ENCODE peak calls at places on chromosome 4, in five cellular contexts. J, I, Y, O and L are unnamed samples.

GRCh38 chr4:16026155-16026761 is 57.6 kb downstream of the PROM1 start:
- DNase-seq in J (peak; percentile 61), I (peak; percentile 66), Y (peak; percentile 78), O (peak; percentile 69), L (no peak)

GRCh38 chr4:123748806-123749205 is 352.2 kb downstream of the SPRY1 start:
- DNase-seq in J (no peak), I (no peak), Y (no peak), O (no peak), L (no peak)

GRCh38 chr4:5824635-5825034 is 68.3 kb downstream of the CRMP1 start:
- DNase-seq in J (peak; percentile 51), I (peak; percentile 39), Y (peak; percentile 64), O (peak; percentile 59), L (no peak)

GRCh38 chr4:159077702-159078495 is 25.0 kb upstream of the RAPGEF2 start:
- DNase-seq in J (peak; percentile 11), I (peak; percentile 47), Y (peak; percentile 3), O (peak; percentile 12), L (no peak)

GRCh38 chr4:18529482-18529881 is 507.9 kb upstream of the LCORL start:
- DNase-seq in J (no peak), I (no peak), Y (no peak), O (no peak), L (no peak)

GRCh38 chr4:14841801-14842748 is 160.2 kb upstream of the CPEB2 start:
- DNase-seq in J (no peak), I (no peak), Y (peak; percentile 31), O (no peak), L (no peak)

GRCh38 chr4:152206646-152207435 is 329.1 kb downstream of the FBXW7 start:
- DNase-seq in J (no peak), I (no peak), Y (peak; percentile 6), O (no peak), L (no peak)

GRCh38 chr4:185833055-185833598 is 21.1 kb upstream of the SORBS2 start:
- DNase-seq in J (peak; percentile 21), I (peak; percentile 33), Y (peak; percentile 71), O (no peak), L (no peak)

GRCh38 chr4:83361416-83362196 is 27.0 kb upstream of the HPSE start:
- DNase-seq in J (no peak), I (no peak), Y (no peak), O (no peak), L (no peak)

GRCh38 chr4:21290562-21290961 is 590.3 kb downstream of the PACRGL start:
- DNase-seq in J (no peak), I (no peak), Y (no peak), O (no peak), L (no peak)

GRCh38 chr4:93480452-93480851 is 348.1 kb upstream of the ATOH1 start:
- DNase-seq in J (no peak), I (no peak), Y (no peak), O (no peak), L (no peak)

GRCh38 chr4:89410687-89411086 is 103.1 kb upstream of the GPRIN3 start:
- DNase-seq in J (peak; percentile 52), I (peak; percentile 32), Y (peak; percentile 62), O (peak; percentile 39), L (no peak)

GRCh38 chr4:107862658-107863057 is 37.9 kb downstream of the SGMS2 start:
- DNase-seq in J (peak; percentile 63), I (peak; percentile 68), Y (peak; percentile 69), O (peak; percentile 86), L (no peak)

GRCh38 chr4:81214518-81215218 is 354 bp downstream of the PRKG2 start:
- DNase-seq in J (peak; percentile 25), I (peak; percentile 31), Y (peak; percentile 53), O (peak; percentile 27), L (no peak)

GRCh38 chr4:124111922-124112321 is 600.6 kb downstream of the ANKRD50 start:
- DNase-seq in J (peak; percentile 87), I (peak; percentile 89), Y (peak; percentile 94), O (peak; percentile 92), L (peak; percentile 44)

GRCh38 chr4:119744580-119744979 is 116.0 kb upstream of the PDE5A start:
- DNase-seq in J (no peak), I (no peak), Y (no peak), O (no peak), L (no peak)

GRCh38 chr4:10063544-10064300 is 42.4 kb upstream of the SLC2A9 start:
- DNase-seq in J (peak; percentile 70), I (peak; percentile 66), Y (peak; percentile 94), O (peak; percentile 73), L (peak; percentile 5)

GRCh38 chr4:118834070-118834469 is 1.9 kb downstream of the SEC24D start:
- DNase-seq in J (no peak), I (peak; percentile 23), Y (peak; percentile 29), O (no peak), L (no peak)

GRCh38 chr4:158809611-158810486 is 41.0 kb downstream of the FNIP2 start:
- DNase-seq in J (peak; percentile 90), I (peak; percentile 93), Y (peak; percentile 72), O (peak; percentile 87), L (peak; percentile 98)

GRCh38 chr4:102546635-102547034 is 45.5 kb downstream of the NFKB1 start:
- DNase-seq in J (no peak), I (no peak), Y (no peak), O (no peak), L (no peak)

GRCh38 chr4:2451821-2452785 is 16.8 kb upstream of the RNF4 start:
- DNase-seq in J (no peak), I (no peak), Y (no peak), O (no peak), L (no peak)

GRCh38 chr4:82786794-82787193 is 11.8 kb downstream of the SCD5 start:
- DNase-seq in J (no peak), I (no peak), Y (no peak), O (no peak), L (no peak)

GRCh38 chr4:8846046-8846720 is 25.5 kb downstream of the HMX1 start:
- DNase-seq in J (no peak), I (no peak), Y (no peak), O (no peak), L (no peak)

GRCh38 chr4:95124906-95125504 is 367.2 kb downstream of the BMPR1B start:
- DNase-seq in J (peak; percentile 76), I (peak; percentile 81), Y (peak; percentile 83), O (peak; percentile 78), L (no peak)

GRCh38 chr4:7950301-7951092 is 10.8 kb upstream of the AFAP1 start:
- DNase-seq in J (no peak), I (no peak), Y (no peak), O (no peak), L (no peak)

GRCh38 chr4:4761128-4761991 is 98.1 kb upstream of the MSX1 start:
- DNase-seq in J (no peak), I (no peak), Y (peak; percentile 5), O (peak; percentile 4), L (no peak)

DNA sequence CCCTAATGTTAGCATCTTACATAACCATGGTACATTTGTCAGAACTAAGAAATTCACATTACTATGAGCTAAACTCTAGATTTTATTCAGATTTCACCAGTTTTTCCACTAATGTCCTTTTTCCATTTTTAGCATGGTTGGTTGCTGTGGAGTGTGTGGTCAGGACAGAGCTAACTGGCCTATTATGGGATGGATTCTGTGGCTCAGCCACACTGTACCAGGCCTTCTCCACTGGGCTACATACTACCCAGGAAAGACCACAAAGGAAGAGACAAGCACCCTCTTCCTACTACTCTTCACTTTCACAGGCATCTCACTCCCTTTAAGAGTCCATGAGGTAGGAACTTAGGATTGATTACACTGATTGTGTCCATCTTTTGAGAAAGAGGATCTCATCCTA is 67.4 kb downstream of the ZNF827 start:
- DNase-seq in J (no peak), I (peak; percentile 18), Y (no peak), O (no peak), L (no peak)
- H3K4me3 ChIP-seq in J (no peak overlapping the region), I (no peak overlapping the region), Y (no peak overlapping the region), O (no peak overlapping the region), L (no peak overlapping the region)

GRCh38 chr4:37243722-37244582 is 591 bp upstream of the NWD2 start:
- DNase-seq in J (no peak), I (peak; percentile 4), Y (peak; percentile 1), O (peak; percentile 11), L (no peak)
- TF ChIP-seq CTCF in J (no peak), I (no peak), Y (no peak), O (no peak), L (no peak)

DNA sequence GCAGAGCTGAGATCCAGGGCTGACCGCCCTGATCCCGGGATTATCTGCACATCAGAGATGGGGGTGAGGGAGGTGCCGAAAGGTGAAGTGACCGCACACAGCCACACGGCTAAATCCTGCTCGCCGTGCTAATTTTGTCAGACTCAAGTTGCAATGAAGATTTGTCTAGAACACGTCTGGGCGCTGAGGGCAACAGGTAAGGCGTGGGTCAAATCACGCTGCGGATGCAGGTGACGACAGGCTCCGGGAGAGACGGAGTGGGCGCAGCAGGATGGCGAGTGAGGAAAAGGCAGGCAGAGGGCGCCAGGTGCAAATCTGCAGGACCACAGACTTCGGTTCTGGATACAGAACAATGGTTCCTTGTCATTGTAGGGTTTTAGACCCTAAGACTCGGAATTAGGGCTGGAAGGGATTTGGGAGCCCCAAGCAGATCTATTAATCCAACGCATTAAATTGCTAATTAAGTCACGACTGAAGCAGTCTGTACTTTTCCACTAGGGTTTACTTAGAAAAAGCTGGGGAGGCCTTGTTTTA is 1.9 kb upstream of the TBC1D14 start:
- DNase-seq in J (no peak), I (no peak), Y (peak; percentile 47), O (peak; percentile 36), L (no peak)
- H3K4me3 ChIP-seq in J (no peak overlapping the region), I (no peak overlapping the region), Y (no peak overlapping the region), O (no peak overlapping the region), L (no peak overlapping the region)

GRCh38 chr4:77465271-77465670 is 140.3 kb upstream of the CXCL13 start:
- DNase-seq in J (no peak), I (peak; percentile 8), Y (peak; percentile 72), O (peak; percentile 48), L (no peak)
- TF ChIP-seq CTCF in J (no peak), I (peak; percentile 57), Y (peak; percentile 75), O (peak; percentile 62), L (peak; percentile 42)

DNA sequence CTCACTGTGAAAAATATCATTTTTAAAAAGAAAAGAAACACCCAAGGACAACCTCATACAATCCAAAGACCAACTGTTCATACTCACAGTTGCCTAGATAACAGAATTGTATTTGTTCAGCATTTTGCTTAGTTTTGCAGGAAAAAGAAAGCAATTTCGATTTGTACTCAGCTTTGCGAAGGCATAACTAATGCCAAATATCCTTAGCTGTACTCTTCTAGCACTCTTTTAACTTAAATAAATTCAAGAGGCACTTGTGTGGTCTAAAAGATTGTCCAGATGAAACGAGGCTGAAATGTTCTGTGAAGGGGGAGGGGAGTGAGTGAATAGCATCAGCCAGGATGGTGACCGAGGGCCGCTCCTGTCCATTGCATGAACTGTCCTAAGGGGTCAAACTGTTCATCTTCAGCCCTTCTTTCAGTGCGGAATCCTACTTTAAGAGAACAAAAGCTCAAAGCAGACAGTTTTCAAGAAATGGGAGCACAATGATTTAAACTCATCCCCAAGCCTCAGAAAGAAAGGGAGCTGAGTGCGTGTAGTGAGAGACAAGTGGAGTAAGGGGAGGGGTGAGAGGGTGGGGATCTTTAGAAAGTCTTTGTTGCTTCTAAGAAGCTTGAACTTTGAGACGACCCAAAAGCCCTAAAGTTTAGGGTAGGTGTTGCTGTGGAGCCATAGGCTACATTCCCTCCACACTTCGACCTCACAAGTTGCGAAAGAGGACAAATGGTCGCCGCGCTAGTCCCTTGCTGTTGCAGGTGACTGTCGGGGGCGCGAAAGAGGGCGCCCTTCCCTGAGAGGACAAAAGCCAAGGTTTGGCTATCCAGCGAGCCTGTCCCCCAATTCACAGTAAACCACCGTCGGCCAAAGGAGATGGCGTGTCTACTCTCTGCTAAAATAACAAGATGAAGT is 4.0 kb upstream of the NEUROG2 start:
- DNase-seq in J (no peak), I (no peak), Y (no peak), O (no peak), L (no peak)
- H3K4me3 ChIP-seq in J (no peak overlapping the region), I (no peak overlapping the region), Y (no peak overlapping the region), O (no peak overlapping the region), L (no peak overlapping the region)